ENCODE peak calls at places on chromosomes 16 and 17, in four cellular contexts. One of them, this sample, is unnamed.

GRCh38 chr16:29815032-29815721 is 775 bp upstream of the PAGR1 start:
- DNase-seq in ascending aorta: no peak
- DNase-seq in cardiac fibroblast: no peak
- DNase-seq in CD8-positive, alpha-beta T cell: no peak
- DNase-seq in this sample: no peak

GRCh38 chr16:57000271-57001025 is 11.1 kb downstream of the NLRC5 start:
- DNase-seq in ascending aorta: peak; percentile 31
- DNase-seq in cardiac fibroblast: peak; percentile 87
- DNase-seq in CD8-positive, alpha-beta T cell: peak; percentile 65
- DNase-seq in this sample: peak; percentile 52

GRCh38 chr17:5841862-5842261 is 228.3 kb upstream of the WSCD1 start:
- DNase-seq in ascending aorta: no peak
- DNase-seq in cardiac fibroblast: no peak
- DNase-seq in CD8-positive, alpha-beta T cell: no peak
- DNase-seq in this sample: no peak

GRCh38 chr16:83899272-83899897 is 470 bp downstream of the MLYCD start:
- DNase-seq in ascending aorta: no peak
- DNase-seq in cardiac fibroblast: peak; percentile 67
- DNase-seq in CD8-positive, alpha-beta T cell: peak; percentile 22
- DNase-seq in this sample: peak; percentile 70

GRCh38 chr17:40530988-40531971 is 29.9 kb upstream of the TNS4 start:
- DNase-seq in ascending aorta: no peak
- DNase-seq in cardiac fibroblast: no peak
- DNase-seq in CD8-positive, alpha-beta T cell: peak; percentile 74
- DNase-seq in this sample: peak; percentile 48

GRCh38 chr16:19375561-19376158 is 42.0 kb upstream of the TMC5 start:
- DNase-seq in ascending aorta: no peak
- DNase-seq in cardiac fibroblast: peak; percentile 71
- DNase-seq in CD8-positive, alpha-beta T cell: peak; percentile 5
- DNase-seq in this sample: peak; percentile 72

GRCh38 chr17:77419547-77420475 is 279.0 kb downstream of the SEC14L1 start:
- DNase-seq in ascending aorta: no peak
- DNase-seq in cardiac fibroblast: peak; percentile 35
- DNase-seq in CD8-positive, alpha-beta T cell: no peak
- DNase-seq in this sample: no peak

GRCh38 chr16:88783391-88784073 is 1.5 kb downstream of the PIEZO1 start:
- DNase-seq in ascending aorta: no peak
- DNase-seq in cardiac fibroblast: peak; percentile 52
- DNase-seq in CD8-positive, alpha-beta T cell: no peak
- DNase-seq in this sample: no peak

GRCh38 chr17:76152580-76152979 is 11.5 kb upstream of the FOXJ1 start:
- DNase-seq in ascending aorta: no peak
- DNase-seq in cardiac fibroblast: no peak
- DNase-seq in CD8-positive, alpha-beta T cell: no peak
- DNase-seq in this sample: no peak

GRCh38 chr16:23557779-23558330 is 328 bp downstream of the UBFD1 start:
- DNase-seq in ascending aorta: no peak
- DNase-seq in cardiac fibroblast: peak; percentile 42
- DNase-seq in CD8-positive, alpha-beta T cell: no peak
- DNase-seq in this sample: no peak

GRCh38 chr17:7144203-7144602 is 29.6 kb upstream of the ASGR2 start:
- DNase-seq in ascending aorta: no peak
- DNase-seq in cardiac fibroblast: no peak
- DNase-seq in CD8-positive, alpha-beta T cell: no peak
- DNase-seq in this sample: no peak

GRCh38 chr17:50523208-50523607 is 9.3 kb upstream of the EPN3 start:
- DNase-seq in ascending aorta: no peak
- DNase-seq in cardiac fibroblast: no peak
- DNase-seq in CD8-positive, alpha-beta T cell: no peak
- DNase-seq in this sample: no peak

GRCh38 chr16:66798162-66798561 is 3.2 kb downstream of the TERB1 start:
- DNase-seq in ascending aorta: no peak
- DNase-seq in cardiac fibroblast: peak; percentile 31
- DNase-seq in CD8-positive, alpha-beta T cell: no peak
- DNase-seq in this sample: no peak

GRCh38 chr17:27569257-27569722 is 61.7 kb upstream of the LGALS9 start:
- DNase-seq in ascending aorta: no peak
- DNase-seq in cardiac fibroblast: peak; percentile 43
- DNase-seq in CD8-positive, alpha-beta T cell: peak; percentile 49
- DNase-seq in this sample: peak; percentile 58

GRCh38 chr17:42779304-42779941 is 987 bp upstream of the WNK4 start:
- DNase-seq in ascending aorta: no peak
- DNase-seq in cardiac fibroblast: no peak
- DNase-seq in CD8-positive, alpha-beta T cell: no peak
- DNase-seq in this sample: no peak

GRCh38 chr16:85078176-85078700 is 34.0 kb downstream of the CIBAR2 start:
- DNase-seq in ascending aorta: no peak
- DNase-seq in cardiac fibroblast: no peak
- DNase-seq in CD8-positive, alpha-beta T cell: no peak
- DNase-seq in this sample: no peak

GRCh38 chr16:88103581-88104188 is 152.5 kb downstream of the BANP start:
- DNase-seq in ascending aorta: no peak
- DNase-seq in cardiac fibroblast: no peak
- DNase-seq in CD8-positive, alpha-beta T cell: no peak
- DNase-seq in this sample: no peak

GRCh38 chr17:29645516-29646051 is 22.9 kb upstream of the CORO6 start:
- DNase-seq in ascending aorta: peak; percentile 54
- DNase-seq in cardiac fibroblast: peak; percentile 97
- DNase-seq in CD8-positive, alpha-beta T cell: no peak
- DNase-seq in this sample: no peak

GRCh38 chr16:67395458-67396158 is 2.3 kb upstream of the TPPP3 start:
- DNase-seq in ascending aorta: no peak
- DNase-seq in cardiac fibroblast: no peak
- DNase-seq in CD8-positive, alpha-beta T cell: no peak
- DNase-seq in this sample: no peak

GRCh38 chr16:77250395-77250794 is 51.2 kb downstream of the SYCE1L start:
- DNase-seq in ascending aorta: no peak
- DNase-seq in cardiac fibroblast: no peak
- DNase-seq in CD8-positive, alpha-beta T cell: no peak
- DNase-seq in this sample: no peak

GRCh38 chr17:52128721-52129120 is 29.8 kb downstream of the CA10 start:
- DNase-seq in ascending aorta: no peak
- DNase-seq in cardiac fibroblast: no peak
- DNase-seq in CD8-positive, alpha-beta T cell: no peak
- DNase-seq in this sample: no peak

GRCh38 chr17:36755586-36755985 is 154.2 kb downstream of the MRM1 start:
- DNase-seq in ascending aorta: no peak
- DNase-seq in cardiac fibroblast: peak; percentile 11
- DNase-seq in CD8-positive, alpha-beta T cell: peak; percentile 23
- DNase-seq in this sample: peak; percentile 52

DNA sequence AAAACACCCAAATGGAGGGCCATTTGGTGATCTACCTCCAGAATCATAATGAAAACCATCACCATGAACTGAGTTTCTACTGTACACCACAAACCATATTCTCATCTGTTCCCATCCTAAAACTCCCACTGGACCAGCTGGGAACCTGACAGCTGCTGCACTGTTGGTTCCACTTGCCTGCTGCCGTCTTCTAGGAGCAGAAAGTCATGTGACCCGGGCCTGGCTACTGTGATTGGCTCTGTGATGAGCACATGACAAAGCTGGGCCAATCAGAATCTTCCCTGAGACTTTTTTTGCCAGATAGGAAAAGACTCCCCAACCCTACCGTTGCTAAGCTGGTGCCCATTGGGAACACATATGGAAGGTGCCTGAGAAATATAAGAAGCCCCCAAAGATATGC is 264.2 kb downstream of the MRTFB start:
- DNase-seq in ascending aorta: no peak
- DNase-seq in cardiac fibroblast: no peak
- DNase-seq in CD8-positive, alpha-beta T cell: no peak
- DNase-seq in this sample: no peak
- TF ChIP-seq CTCF in ascending aorta: no peak
- TF ChIP-seq CTCF in cardiac fibroblast: no peak
- TF ChIP-seq CTCF in CD8-positive, alpha-beta T cell: no peak
- TF ChIP-seq CTCF in this sample: no peak

GRCh38 chr16:17970816-17971291 is 365.7 kb downstream of the NPIPA8 start:
- DNase-seq in ascending aorta: no peak
- DNase-seq in cardiac fibroblast: no peak
- DNase-seq in CD8-positive, alpha-beta T cell: no peak
- DNase-seq in this sample: no peak
- TF ChIP-seq CTCF in ascending aorta: no peak
- TF ChIP-seq CTCF in cardiac fibroblast: no peak
- TF ChIP-seq CTCF in CD8-positive, alpha-beta T cell: no peak
- TF ChIP-seq CTCF in this sample: no peak

GRCh38 chr16:9479008-9479407 is 387.6 kb downstream of the HAPSTR1 start:
- DNase-seq in ascending aorta: no peak
- DNase-seq in cardiac fibroblast: no peak
- DNase-seq in CD8-positive, alpha-beta T cell: no peak
- DNase-seq in this sample: no peak
- TF ChIP-seq CTCF in ascending aorta: no peak
- TF ChIP-seq CTCF in cardiac fibroblast: no peak
- TF ChIP-seq CTCF in CD8-positive, alpha-beta T cell: no peak
- TF ChIP-seq CTCF in this sample: no peak

DNA sequence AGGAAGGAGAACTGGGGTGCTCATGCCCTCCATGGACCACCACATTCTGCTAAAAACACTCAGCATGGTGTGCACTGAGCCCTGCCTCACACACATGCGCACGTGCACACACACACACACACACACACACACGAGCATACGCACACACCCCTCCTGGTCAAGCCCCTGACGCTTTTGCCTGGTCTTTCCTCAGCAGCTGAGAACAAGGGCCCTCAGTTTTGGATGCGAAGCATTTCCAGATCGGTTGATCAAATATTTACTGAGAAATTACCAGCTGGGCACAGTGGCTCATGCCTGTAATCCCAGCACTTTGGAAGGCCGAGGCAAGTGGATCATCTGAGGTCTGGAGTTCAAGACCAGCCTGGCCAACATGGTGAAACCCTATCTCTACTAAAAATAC is 20.1 kb upstream of the RAI1 start:
- DNase-seq in ascending aorta: no peak
- DNase-seq in cardiac fibroblast: no peak
- DNase-seq in CD8-positive, alpha-beta T cell: no peak
- DNase-seq in this sample: no peak
- TF ChIP-seq CTCF in ascending aorta: no peak
- TF ChIP-seq CTCF in cardiac fibroblast: no peak
- TF ChIP-seq CTCF in CD8-positive, alpha-beta T cell: no peak
- TF ChIP-seq CTCF in this sample: no peak

GRCh38 chr17:8333281-8333680 is 6.4 kb upstream of the ODF4 start:
- DNase-seq in ascending aorta: no peak
- DNase-seq in cardiac fibroblast: no peak
- DNase-seq in CD8-positive, alpha-beta T cell: no peak
- DNase-seq in this sample: no peak

GRCh38 chr17:8341456-8341855 is 1.8 kb downstream of the ODF4 start:
- DNase-seq in ascending aorta: no peak
- DNase-seq in cardiac fibroblast: no peak
- DNase-seq in CD8-positive, alpha-beta T cell: no peak
- DNase-seq in this sample: no peak

GRCh38 chr17:8339540-8339939 is at the start of gene ODF4:
- DNase-seq in ascending aorta: no peak
- DNase-seq in cardiac fibroblast: no peak
- DNase-seq in CD8-positive, alpha-beta T cell: no peak
- DNase-seq in this sample: no peak

GRCh38 chr17:8337802-8338744 is 1.6 kb upstream of the ODF4 start:
- DNase-seq in ascending aorta: no peak
- DNase-seq in cardiac fibroblast: no peak
- DNase-seq in CD8-positive, alpha-beta T cell: no peak
- DNase-seq in this sample: no peak

GRCh38 chr17:8338806-8339205 is 834 bp upstream of the ODF4 start:
- DNase-seq in ascending aorta: no peak
- DNase-seq in cardiac fibroblast: no peak
- DNase-seq in CD8-positive, alpha-beta T cell: no peak
- DNase-seq in this sample: no peak
- TF ChIP-seq CTCF in ascending aorta: no peak
- TF ChIP-seq CTCF in cardiac fibroblast: no peak
- TF ChIP-seq CTCF in CD8-positive, alpha-beta T cell: no peak
- TF ChIP-seq CTCF in this sample: no peak

GRCh38 chr17:81993726-81994592 is 16.5 kb downstream of the ASPSCR1 start:
- DNase-seq in ascending aorta: no peak
- DNase-seq in cardiac fibroblast: no peak
- DNase-seq in CD8-positive, alpha-beta T cell: no peak
- DNase-seq in this sample: no peak

GRCh38 chr17:81990836-81991683 is 13.6 kb downstream of the ASPSCR1 start:
- DNase-seq in ascending aorta: no peak
- DNase-seq in cardiac fibroblast: no peak
- DNase-seq in CD8-positive, alpha-beta T cell: no peak
- DNase-seq in this sample: no peak

GRCh38 chr17:81994593-81995462 is 17.4 kb downstream of the ASPSCR1 start:
- DNase-seq in ascending aorta: no peak
- DNase-seq in cardiac fibroblast: no peak
- DNase-seq in CD8-positive, alpha-beta T cell: no peak
- DNase-seq in this sample: no peak

GRCh38 chr17:81995463-81996231 is 18.2 kb downstream of the ASPSCR1 start:
- DNase-seq in ascending aorta: no peak
- DNase-seq in cardiac fibroblast: no peak
- DNase-seq in CD8-positive, alpha-beta T cell: no peak
- DNase-seq in this sample: no peak

DNA sequence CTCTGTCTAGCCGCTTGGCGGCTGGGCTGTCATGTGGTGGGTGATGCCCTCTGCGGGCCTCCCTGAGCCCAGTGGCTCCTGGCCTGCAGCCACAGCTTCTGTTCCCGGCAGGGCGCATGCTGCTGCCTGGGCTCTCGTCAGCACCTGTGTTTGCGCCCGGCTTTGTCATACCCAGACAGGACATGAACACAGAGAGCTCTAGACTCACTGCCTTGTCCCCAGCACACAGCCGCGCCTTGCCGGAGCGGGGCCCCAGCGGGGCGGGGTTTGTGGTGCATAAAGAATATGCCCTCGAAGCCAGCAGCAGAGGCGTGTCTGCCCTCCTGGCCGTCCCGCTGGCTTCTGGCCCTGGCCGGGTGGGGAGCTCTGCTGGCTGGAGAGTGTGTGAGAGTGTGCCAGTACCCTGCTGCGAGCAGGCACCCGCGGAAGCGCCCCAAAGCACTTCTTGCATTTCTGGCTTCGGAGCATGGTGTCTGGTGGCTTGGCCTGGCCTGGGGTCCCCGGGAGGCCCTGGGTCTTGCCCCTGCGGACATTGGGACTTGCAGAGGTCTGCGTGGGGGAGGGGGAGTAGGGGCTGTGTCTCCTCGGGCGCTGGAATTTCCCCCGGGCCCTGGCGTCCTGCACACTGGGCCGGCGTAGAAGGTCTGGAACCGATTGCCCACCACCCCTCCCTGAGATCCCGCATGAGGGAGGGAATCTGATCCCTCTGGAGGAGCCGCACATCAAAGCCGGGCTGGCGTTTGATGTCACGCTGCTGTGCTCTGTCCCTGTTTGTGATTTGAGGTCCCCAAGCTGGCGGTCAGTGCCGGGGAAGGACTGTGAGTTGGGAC is 14.5 kb downstream of the ASPSCR1 start:
- DNase-seq in ascending aorta: no peak
- DNase-seq in cardiac fibroblast: peak; percentile 72
- DNase-seq in CD8-positive, alpha-beta T cell: no peak
- DNase-seq in this sample: no peak
- TF ChIP-seq CTCF in ascending aorta: no peak
- TF ChIP-seq CTCF in cardiac fibroblast: no peak
- TF ChIP-seq CTCF in CD8-positive, alpha-beta T cell: no peak
- TF ChIP-seq CTCF in this sample: no peak

DNA sequence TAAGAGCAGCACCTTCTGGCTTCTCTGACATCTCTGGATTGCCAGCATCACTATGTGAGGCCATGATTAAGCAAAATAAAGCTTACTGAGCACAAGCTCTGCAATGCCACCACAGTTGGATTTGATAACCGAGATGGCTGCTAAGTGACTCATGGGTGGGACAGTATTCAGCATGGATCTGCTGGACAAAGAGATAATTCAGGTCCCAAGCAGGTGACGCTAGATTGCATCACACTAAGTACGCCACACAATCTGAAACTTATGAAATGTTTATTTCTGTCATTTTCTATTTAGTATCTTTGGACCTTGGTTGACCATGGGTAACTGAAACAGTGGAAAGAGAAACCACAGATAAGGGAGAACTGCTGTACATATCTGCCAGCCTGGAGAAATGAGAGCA is 27.4 kb downstream of the CDRT15 start:
- DNase-seq in ascending aorta: no peak
- DNase-seq in cardiac fibroblast: no peak
- DNase-seq in CD8-positive, alpha-beta T cell: no peak
- DNase-seq in this sample: no peak
- TF ChIP-seq CTCF in ascending aorta: no peak
- TF ChIP-seq CTCF in cardiac fibroblast: no peak
- TF ChIP-seq CTCF in CD8-positive, alpha-beta T cell: no peak
- TF ChIP-seq CTCF in this sample: no peak